ENCODE peak calls at places on chromosomes 11 and 22, in seven cellular contexts. S is HEK293T; Z is CD4-positive, alpha-beta T cell; P is hepatic stellate cell; I is RWPE1; X is adrenal gland; N is anterior cingulate cortex. J is an unnamed sample.

GRCh38 chr11:61728940-61729219 is 23.6 kb upstream of the MYRF start:
- DNase-seq in S (no peak), Z (no peak), X (no peak), N (no peak), I (peak; percentile 80), P (peak; percentile 87), J (no peak)

GRCh38 chr11:3204141-3205015 is 14.2 kb downstream of the MRGPRG start:
- DNase-seq in S (no peak), Z (no peak), I (no peak), X (no peak), N (no peak), P (no peak), J (no peak)

GRCh38 chr11:6646040-6646439 is 9.6 kb downstream of the DCHS1 start:
- DNase-seq in N (no peak), P (peak; percentile 87), Z (no peak), I (no peak), S (no peak), X (peak; percentile 44), J (no peak)

GRCh38 chr11:103110406-103110805 is 1.2 kb downstream of the DYNC2H1 start:
- DNase-seq in P (peak; percentile 20), Z (no peak), I (peak; percentile 33), N (no peak), X (no peak), S (no peak), J (no peak)

GRCh38 chr11:70402685-70403084 is 4.4 kb downstream of the CTTN start:
- DNase-seq in S (no peak), X (no peak), P (no peak), I (no peak), N (no peak), Z (no peak), J (no peak)

GRCh38 chr11:13061294-13061990 is 52.3 kb downstream of the RASSF10 start:
- DNase-seq in X (no peak), S (no peak), N (no peak), I (no peak), P (no peak), Z (no peak), J (no peak)

GRCh38 chr22:20576445-20576816 is 69.0 kb downstream of the MED15 start:
- DNase-seq in X (no peak), P (no peak), N (no peak), I (no peak), Z (no peak), S (no peak), J (no peak)

GRCh38 chr11:134155946-134156865 is 67.6 kb downstream of the NCAPD3 start:
- DNase-seq in Z (no peak), I (no peak), S (no peak), N (no peak), X (no peak), P (no peak), J (no peak)

GRCh38 chr11:77140231-77140959 is 12.3 kb downstream of the MYO7A start:
- DNase-seq in S (no peak), Z (no peak), P (no peak), N (no peak), I (no peak), X (peak; percentile 93), J (peak; percentile 87)

GRCh38 chr22:20567371-20567847 is 60.0 kb downstream of the MED15 start:
- DNase-seq in X (no peak), P (peak; percentile 43), S (no peak), N (no peak), I (peak; percentile 51), Z (no peak), J (no peak)

GRCh38 chr11:73195191-73196007 is 22.7 kb upstream of the P2RY2 start:
- DNase-seq in I (peak; percentile 81), X (no peak), P (no peak), Z (no peak), N (no peak), S (no peak), J (no peak)

GRCh38 chr11:87351671-87352070 is 313.9 kb downstream of the TMEM135 start:
- DNase-seq in P (no peak), Z (no peak), S (no peak), N (no peak), I (no peak), X (no peak), J (no peak)

GRCh38 chr11:102495161-102496042 is 35.1 kb downstream of the MMP7 start:
- DNase-seq in I (peak; percentile 66), N (peak; percentile 3), P (peak; percentile 44), S (peak; percentile 55), X (no peak), Z (peak; percentile 15), J (no peak)

GRCh38 chr11:70885721-70886305 is 366.6 kb downstream of the SHANK2 start:
- DNase-seq in S (no peak), I (no peak), X (no peak), N (no peak), Z (no peak), P (peak; percentile 69), J (no peak)

GRCh38 chr22:20948450-20948849 is 18.6 kb upstream of the AIFM3 start:
- DNase-seq in P (no peak), Z (no peak), S (no peak), I (no peak), X (no peak), N (no peak), J (no peak)

GRCh38 chr11:71484248-71485062 is 31.5 kb downstream of the NADSYN1 start:
- DNase-seq in S (no peak), X (no peak), N (no peak), I (no peak), P (no peak), Z (no peak), J (no peak)

GRCh38 chr11:45926536-45927331 is 4.3 kb downstream of the LARGE2 start:
- DNase-seq in N (no peak), Z (no peak), S (no peak), I (no peak), X (peak; percentile 12), P (no peak), J (no peak)

J was measured in ovary.